ENCODE peak calls at places on chromosomes 5 and 9, in ten cellular contexts. I is neural progenitor cell, L is heart left ventricle, O is cardiac muscle cell, K is dorsolateral prefrontal cortex, T is tibial artery, P is ascending aorta, W is AG04450, S is HL-60, B is stomach. H is an unnamed sample.

GRCh38 chr9:122261469-122261881 is 3.2 kb downstream of the RBM18 start:
- DNase-seq in P (peak), L (peak), S (peak), I (no peak), K (no peak), T (peak), O (peak), B (peak), W (peak), H (peak)

GRCh38 chr9:91047993-91048607 is 246.5 kb downstream of the SYK start:
- DNase-seq in O (peak), K (no peak), P (no peak), L (no peak), W (no peak), S (no peak), T (no peak), B (no peak), I (no peak), H (no peak)

GRCh38 chr9:31608881-31609280 is 775.6 kb upstream of the ACO1 start:
- DNase-seq in O (no peak), K (no peak), S (no peak), I (no peak), W (no peak), T (no peak), L (no peak), P (no peak), B (no peak), H (no peak)

GRCh38 chr5:138844812-138845513 is 30.2 kb downstream of the LRRTM2 start:
- DNase-seq in W (peak), L (no peak), P (no peak), T (no peak), O (peak), I (no peak), K (no peak), B (no peak), S (no peak), H (no peak)

GRCh38 chr9:130368631-130369103 is 76.1 kb upstream of the ASS1 start:
- DNase-seq in L (no peak), T (no peak), B (no peak), K (no peak), S (no peak), I (no peak), O (no peak), P (no peak), W (no peak), H (no peak)

GRCh38 chr9:95495529-95495928 is 21.2 kb downstream of the PTCH1 start:
- DNase-seq in I (peak), K (no peak), O (no peak), P (no peak), L (no peak), T (no peak), S (no peak), W (no peak), B (no peak), H (no peak)

GRCh38 chr5:132064140-132064539 is 3.7 kb downstream of the IL3 start:
- DNase-seq in I (no peak), T (peak), S (no peak), B (no peak), L (peak), O (no peak), K (peak), W (no peak), P (no peak), H (peak)

GRCh38 chr5:144404021-144404420 is 233.3 kb downstream of the KCTD16 start:
- DNase-seq in B (no peak), P (no peak), W (no peak), T (no peak), L (no peak), S (no peak), I (no peak), K (no peak), O (no peak), H (no peak)

GRCh38 chr5:127766556-127767335 is 63.6 kb downstream of the CCDC192 start:
- DNase-seq in P (no peak), L (no peak), I (no peak), T (no peak), W (no peak), O (peak), K (no peak), B (no peak), S (no peak), H (no peak)

GRCh38 chr9:77166193-77166592 is 11.1 kb upstream of the VPS13A start:
- DNase-seq in O (no peak), L (no peak), T (no peak), P (no peak), I (no peak), S (no peak), B (no peak), K (no peak), W (no peak), H (no peak)

GRCh38 chr5:146852089-146852488 is 26.5 kb downstream of the PPP2R2B start:
- DNase-seq in B (no peak), K (no peak), I (peak), O (no peak), T (no peak), L (no peak), P (no peak), W (no peak), S (no peak), H (no peak)

GRCh38 chr9:5442400-5443011 is 4.8 kb upstream of the PLGRKT start:
- DNase-seq in B (peak), L (no peak), I (peak), S (peak), K (no peak), T (no peak), P (no peak), W (no peak), O (peak), H (no peak)

GRCh38 chr5:142717582-142718215 is 31.8 kb upstream of the FGF1 start:
- DNase-seq in P (no peak), W (peak), O (peak), K (no peak), I (peak), L (no peak), S (peak), T (no peak), B (no peak), H (no peak)

GRCh38 chr9:93731963-93732362 is 155.6 kb downstream of the PHF2 start:
- DNase-seq in I (no peak), L (no peak), T (no peak), K (no peak), B (no peak), P (no peak), S (no peak), O (no peak), W (no peak), H (no peak)

GRCh38 chr5:125390316-125390715 is 643.9 kb upstream of the ZNF608 start:
- DNase-seq in P (no peak), S (no peak), L (no peak), B (no peak), K (no peak), O (no peak), I (no peak), W (no peak), T (no peak), H (no peak)

GRCh38 chr5:125393416-125393815 is 647.0 kb upstream of the ZNF608 start:
- DNase-seq in B (no peak), P (no peak), S (no peak), T (no peak), I (no peak), K (no peak), W (no peak), L (no peak), O (no peak), H (no peak)

GRCh38 chr5:125398466-125398865 is 652.0 kb upstream of the ZNF608 start:
- DNase-seq in P (no peak), B (no peak), O (no peak), I (no peak), S (no peak), K (no peak), L (no peak), W (no peak), T (no peak), H (no peak)

GRCh38 chr5:125396462-125396861 is 650.0 kb upstream of the ZNF608 start:
- DNase-seq in K (no peak), W (no peak), P (no peak), T (no peak), B (no peak), O (no peak), S (no peak), L (no peak), I (no peak), H (no peak)

DNA sequence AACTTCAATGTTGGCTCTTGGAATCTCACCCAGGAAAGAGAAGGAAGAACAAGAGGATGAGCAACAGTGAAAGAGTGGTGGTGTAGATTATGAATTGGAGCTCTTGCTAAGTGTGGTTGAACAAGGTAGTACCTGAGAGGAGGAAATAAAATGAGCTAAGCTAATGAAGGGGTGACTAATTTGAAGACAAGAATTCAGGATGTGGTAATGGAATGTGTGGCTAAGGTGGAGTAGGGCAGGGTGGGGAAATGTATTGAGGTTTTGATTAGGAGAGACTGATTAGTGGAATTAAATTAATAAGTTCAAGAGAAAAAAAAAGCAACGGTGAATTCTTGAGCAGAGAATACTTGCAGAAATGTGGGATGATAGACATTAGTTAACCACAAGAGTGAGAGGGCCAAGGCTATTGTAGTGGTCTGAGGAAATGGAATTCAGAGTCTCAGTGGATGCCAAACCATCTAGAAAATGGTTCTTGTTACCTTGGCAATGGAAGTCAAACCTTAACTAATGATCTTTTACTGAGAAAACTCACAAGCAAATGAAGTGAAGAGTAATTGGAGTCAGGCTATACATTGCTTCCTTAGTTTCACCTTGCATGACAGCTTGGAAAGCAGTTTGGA is 648.3 kb upstream of the ZNF608 start:
- DNase-seq in L (no peak), O (peak), P (no peak), S (no peak), B (no peak), K (no peak), W (no peak), T (no peak), I (no peak), H (no peak)
- H3K27ac ChIP-seq in L (no peak), O (no peak), P (no peak), S (no peak), B (peak), K (no peak), W (no peak), T (no peak), I (no peak), H (no peak)

DNA sequence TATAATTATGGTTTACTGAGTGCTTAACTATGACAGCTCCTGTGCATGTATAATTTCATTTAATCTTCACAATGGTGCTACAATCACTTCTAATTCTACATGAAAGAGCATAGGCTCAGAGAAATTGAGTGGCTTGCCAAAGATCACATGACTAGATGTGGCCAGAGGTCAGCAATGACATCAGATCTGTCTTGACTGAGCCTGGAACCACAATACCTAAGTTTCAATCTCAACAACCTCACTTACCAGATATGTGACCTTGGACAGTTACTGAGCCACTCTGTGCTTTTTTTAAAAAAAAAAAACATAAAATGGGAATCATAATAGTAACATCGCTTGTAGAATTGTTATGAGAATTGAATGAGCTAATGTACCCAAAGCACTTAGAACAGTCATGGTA is 130.7 kb downstream of the TRIM32 start:
- DNase-seq in O (no peak), P (no peak), T (no peak), K (no peak), S (no peak), L (no peak), B (no peak), W (no peak), I (no peak), H (no peak)
- H3K4me3 ChIP-seq in O (no peak), P (no peak), T (no peak), K (no peak), S (no peak), L (no peak), B (no peak), W (no peak), I (no peak), H (no peak)

GRCh38 chr5:98428806-98429205 is 344.7 kb upstream of the RGMB start:
- DNase-seq in K (no peak), W (no peak), T (no peak), S (no peak), L (no peak), B (peak), O (peak), I (no peak), P (no peak), H (peak)

GRCh38 chr5:98424681-98425454 is 348.6 kb upstream of the RGMB start:
- DNase-seq in T (no peak), B (no peak), W (peak), O (no peak), K (no peak), S (no peak), I (no peak), P (no peak), L (no peak), H (no peak)

GRCh38 chr5:98425626-98426025 is 347.8 kb upstream of the RGMB start:
- DNase-seq in K (no peak), W (no peak), P (no peak), L (no peak), B (no peak), T (no peak), O (no peak), I (no peak), S (no peak), H (no peak)
- H3K27ac ChIP-seq in K (peak), W (no peak), P (no peak), L (no peak), B (no peak), T (no peak), O (no peak), I (no peak), S (no peak), H (no peak)

DNA sequence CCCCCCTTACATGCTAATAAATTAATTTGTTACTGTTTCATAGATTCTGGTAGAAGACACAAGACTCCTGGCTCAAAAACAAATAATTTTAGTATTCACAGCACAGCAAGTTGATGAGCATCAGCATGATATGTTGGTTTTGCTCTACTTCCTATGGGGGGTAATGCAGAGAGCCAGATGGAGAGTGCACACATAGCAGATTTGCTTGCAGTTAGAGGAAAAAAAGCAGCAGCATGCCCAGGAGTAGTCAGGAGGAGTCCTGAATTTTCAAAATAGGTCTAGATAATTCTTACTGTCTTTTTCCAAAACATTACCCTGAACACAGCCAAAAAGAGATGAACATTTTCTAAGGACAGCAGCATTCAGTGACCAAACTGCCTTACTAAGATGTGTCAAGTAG is 261.3 kb downstream of the COX7C start:
- DNase-seq in T (no peak), W (no peak), B (no peak), P (no peak), I (no peak), O (no peak), S (no peak), L (no peak), K (no peak), H (no peak)
- H3K4me3 ChIP-seq in T (no peak), W (no peak), B (no peak), P (no peak), I (no peak), O (no peak), S (no peak), L (no peak), K (no peak), H (no peak)

GRCh38 chr9:134317431-134318414 is 8.5 kb upstream of the RXRA start:
- DNase-seq in K (no peak), T (no peak), L (peak), P (peak), W (no peak), B (no peak), S (no peak), O (peak), I (no peak), H (peak)
- H3K27ac ChIP-seq in K (no peak), T (no peak), L (no peak), P (no peak), W (peak), B (no peak), S (no peak), O (peak), I (no peak), H (no peak)

DNA sequence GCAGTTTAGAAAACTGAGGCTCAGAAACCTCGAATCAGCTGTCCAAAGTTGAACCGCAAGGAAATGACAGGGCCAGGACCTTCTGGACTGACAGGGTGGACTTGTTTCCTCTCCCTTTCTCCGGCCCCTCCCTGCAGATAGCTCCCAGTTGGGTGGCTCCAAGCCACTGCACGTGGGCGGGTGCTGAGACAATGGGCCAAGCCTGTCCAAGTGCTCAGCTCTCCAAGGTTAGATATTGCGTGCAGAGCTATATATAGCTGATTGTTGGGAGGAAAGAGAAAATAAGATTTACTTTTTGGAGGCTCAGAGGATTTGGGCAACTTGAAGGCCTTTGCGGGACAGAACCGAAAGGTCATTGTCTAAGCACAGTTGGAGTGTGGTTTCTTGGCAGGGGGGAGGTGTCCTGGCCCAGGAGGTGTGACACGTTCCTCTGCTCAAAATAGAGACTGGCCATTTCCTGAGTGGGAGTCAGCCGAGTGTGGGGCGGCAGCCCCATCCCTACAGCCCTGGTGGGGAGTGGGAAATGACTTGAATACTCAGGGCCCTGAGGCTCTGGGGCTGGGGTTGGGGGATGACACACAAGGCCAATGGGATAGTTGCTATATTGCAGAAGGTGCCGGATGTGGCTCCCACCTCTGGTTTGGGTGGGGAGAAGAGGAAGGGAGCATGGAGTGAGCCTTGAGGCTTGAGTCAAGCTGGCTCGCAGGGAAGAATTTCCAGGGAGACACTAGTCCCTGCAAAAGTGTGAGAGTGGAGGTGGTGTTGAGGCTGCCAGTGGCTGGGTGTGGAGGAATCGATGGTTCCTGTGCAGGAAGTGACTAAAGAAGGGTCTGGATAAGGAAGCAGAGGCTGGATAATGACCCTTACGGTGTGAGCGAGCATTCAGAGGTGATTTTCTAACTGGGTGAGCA is 44.4 kb upstream of the SMAD5 start:
- DNase-seq in I (no peak), B (peak), P (peak), W (no peak), T (peak), S (no peak), L (peak), K (no peak), O (peak), H (peak)
- H3K4me3 ChIP-seq in I (no peak), B (no peak), P (no peak), W (no peak), T (no peak), S (no peak), L (peak), K (no peak), O (no peak), H (no peak)

GRCh38 chr5:156271569-156271968 is 55.4 kb upstream of the SGCD start:
- DNase-seq in P (no peak), B (no peak), W (no peak), K (no peak), O (no peak), I (no peak), T (no peak), L (no peak), S (no peak), H (no peak)
- H3K27ac ChIP-seq in P (no peak), B (no peak), W (no peak), K (no peak), O (no peak), I (no peak), T (no peak), L (peak), S (no peak), H (no peak)

GRCh38 chr9:136209232-136209631 is 4.3 kb upstream of the LHX3 start:
- DNase-seq in O (no peak), I (no peak), B (no peak), K (no peak), T (no peak), W (no peak), L (no peak), S (no peak), P (no peak), H (no peak)
- H3K4me3 ChIP-seq in O (no peak), I (no peak), B (no peak), K (no peak), T (no peak), W (no peak), L (no peak), S (no peak), P (no peak), H (no peak)

GRCh38 chr5:71481441-71481840 is 26.0 kb downstream of the BDP1 start:
- DNase-seq in P (no peak), S (no peak), B (no peak), O (no peak), L (no peak), K (no peak), T (no peak), I (no peak), W (no peak), H (no peak)

GRCh38 chr5:71482132-71482531 is 26.7 kb downstream of the BDP1 start:
- DNase-seq in W (no peak), B (no peak), K (no peak), L (no peak), O (peak), I (no peak), T (no peak), S (no peak), P (no peak), H (no peak)

GRCh38 chr5:71483355-71483754 is 27.9 kb downstream of the BDP1 start:
- DNase-seq in L (no peak), B (no peak), S (no peak), O (peak), T (no peak), I (no peak), W (peak), P (no peak), K (no peak), H (no peak)
- H3K27ac ChIP-seq in L (no peak), B (no peak), S (no peak), O (no peak), T (no peak), I (no peak), W (peak), P (no peak), K (no peak), H (no peak)

DNA sequence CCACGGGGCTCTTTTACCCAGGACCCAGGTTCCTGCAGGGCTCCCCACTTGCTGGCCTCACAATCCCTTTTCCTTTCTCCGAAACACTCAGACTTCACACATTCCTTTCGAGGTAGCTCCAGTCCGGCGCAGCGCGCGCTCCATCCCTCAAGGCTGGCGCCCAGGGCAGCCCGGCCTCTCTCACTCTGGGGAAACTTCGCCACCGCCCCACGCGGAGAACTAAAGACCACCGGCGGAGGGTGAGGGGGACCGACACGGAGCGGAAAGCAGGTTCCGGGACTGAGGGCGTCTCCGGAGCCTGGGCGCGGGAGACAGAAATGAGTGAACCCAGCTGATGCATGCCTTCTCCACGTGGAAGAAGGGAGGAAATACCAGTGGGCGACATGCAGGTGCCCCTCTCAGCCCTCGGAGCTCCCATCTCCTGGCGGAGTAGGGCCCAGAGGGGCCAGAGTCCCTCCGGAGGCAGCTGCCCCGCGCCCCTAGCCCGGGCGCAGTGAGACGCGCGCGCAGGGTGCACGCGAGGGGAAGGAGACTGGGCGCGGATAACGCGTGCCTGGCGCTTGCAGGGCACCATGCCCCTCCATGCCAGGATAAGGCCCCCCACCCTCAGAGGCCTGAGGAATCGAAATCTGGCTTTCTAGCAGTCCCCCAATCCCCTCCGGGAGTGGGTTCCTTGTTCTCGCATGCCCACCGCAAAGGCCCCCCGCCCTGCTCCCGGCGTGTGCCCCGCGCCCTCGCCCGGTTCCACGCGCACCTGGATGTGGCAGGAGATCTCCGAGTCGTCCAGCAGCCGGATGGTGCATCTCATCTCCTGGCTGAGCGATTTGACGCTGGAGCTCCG is 650 bp downstream of the FRMD3 start:
- DNase-seq in K (peak), L (peak), B (no peak), T (no peak), I (peak), S (no peak), O (peak), W (no peak), P (no peak), H (peak)
- H3K4me3 ChIP-seq in K (peak), L (peak), B (peak), T (peak), I (peak), S (peak), O (peak), W (peak), P (peak), H (peak)